ENCODE peak calls at places on chromosomes 3 and 15, in five cellular contexts. T, K, D, A and F are unnamed samples.

GRCh38 chr15:82540984-82541431 is 751 bp upstream of the RPS17 start:
- DNase-seq in D (peak; percentile 56), T (peak; percentile 38), A (peak; percentile 52), K (peak; percentile 54), F (no peak)

GRCh38 chr15:59290311-59291213 is 82.1 kb downstream of the MYO1E start:
- DNase-seq in T (no peak), K (no peak), A (no peak), D (no peak), F (no peak)

GRCh38 chr3:185688808-185689207 is 102.7 kb downstream of the SENP2 start:
- DNase-seq in K (peak; percentile 100), D (peak; percentile 68), A (peak; percentile 99), T (peak; percentile 99), F (peak; percentile 90)

GRCh38 chr15:42593143-42593542 is 17.7 kb downstream of the STARD9 start:
- DNase-seq in T (peak; percentile 21), K (peak; percentile 59), A (no peak), D (no peak), F (no peak)

GRCh38 chr15:58517682-58518525 is 86.1 kb downstream of the LIPC start:
- DNase-seq in A (no peak), T (no peak), K (no peak), D (no peak), F (no peak)

GRCh38 chr15:73325191-73325980 is 43.4 kb downstream of the HCN4 start:
- DNase-seq in A (no peak), T (no peak), D (no peak), K (no peak), F (no peak)

GRCh38 chr15:90232941-90233700 is 620 bp downstream of the CIB1 start:
- DNase-seq in T (peak; percentile 26), A (peak; percentile 60), K (peak; percentile 74), D (peak; percentile 88), F (peak; percentile 60)

GRCh38 chr15:100592898-100593297 is 9.1 kb downstream of the LINS1 start:
- DNase-seq in K (no peak), A (peak; percentile 3), D (no peak), T (peak; percentile 71), F (no peak)

GRCh38 chr15:58457466-58457965 is 25.7 kb downstream of the LIPC start:
- DNase-seq in T (peak; percentile 97), K (peak; percentile 90), A (peak; percentile 94), D (no peak), F (no peak)

GRCh38 chr3:142858043-142858442 is 30.8 kb downstream of the PCOLCE2 start:
- DNase-seq in K (no peak), D (no peak), A (no peak), T (no peak), F (no peak)

GRCh38 chr3:141656771-141657170 is 81.3 kb upstream of the RNF7 start:
- DNase-seq in K (peak; percentile 93), T (peak; percentile 67), A (peak; percentile 72), D (no peak), F (peak; percentile 73)

GRCh38 chr15:58568157-58568571 is 136.4 kb downstream of the LIPC start:
- DNase-seq in K (no peak), A (peak; percentile 51), D (no peak), T (no peak), F (no peak)

GRCh38 chr3:66822059-66823009 is 175.8 kb upstream of the KBTBD8 start:
- DNase-seq in T (peak; percentile 67), D (peak; percentile 76), K (peak; percentile 54), A (peak; percentile 55), F (peak; percentile 51)

GRCh38 chr3:8712871-8713360 is 20.7 kb upstream of the CAV3 start:
- DNase-seq in A (no peak), T (no peak), K (no peak), D (no peak), F (no peak)
- H3K4me3 ChIP-seq in A (no peak overlapping the region), T (no peak overlapping the region), K (no peak overlapping the region), D (no peak overlapping the region), F (no peak overlapping the region)

GRCh38 chr15:66019377-66019776 is 150.1 kb downstream of the RAB11A start:
- DNase-seq in T (no peak), A (no peak), K (no peak), D (no peak), F (no peak)
- H3K4me2 ChIP-seq in T (no peak overlapping the region), A (no peak overlapping the region), K (no peak overlapping the region), D (no peak overlapping the region), F (no peak overlapping the region)

DNA sequence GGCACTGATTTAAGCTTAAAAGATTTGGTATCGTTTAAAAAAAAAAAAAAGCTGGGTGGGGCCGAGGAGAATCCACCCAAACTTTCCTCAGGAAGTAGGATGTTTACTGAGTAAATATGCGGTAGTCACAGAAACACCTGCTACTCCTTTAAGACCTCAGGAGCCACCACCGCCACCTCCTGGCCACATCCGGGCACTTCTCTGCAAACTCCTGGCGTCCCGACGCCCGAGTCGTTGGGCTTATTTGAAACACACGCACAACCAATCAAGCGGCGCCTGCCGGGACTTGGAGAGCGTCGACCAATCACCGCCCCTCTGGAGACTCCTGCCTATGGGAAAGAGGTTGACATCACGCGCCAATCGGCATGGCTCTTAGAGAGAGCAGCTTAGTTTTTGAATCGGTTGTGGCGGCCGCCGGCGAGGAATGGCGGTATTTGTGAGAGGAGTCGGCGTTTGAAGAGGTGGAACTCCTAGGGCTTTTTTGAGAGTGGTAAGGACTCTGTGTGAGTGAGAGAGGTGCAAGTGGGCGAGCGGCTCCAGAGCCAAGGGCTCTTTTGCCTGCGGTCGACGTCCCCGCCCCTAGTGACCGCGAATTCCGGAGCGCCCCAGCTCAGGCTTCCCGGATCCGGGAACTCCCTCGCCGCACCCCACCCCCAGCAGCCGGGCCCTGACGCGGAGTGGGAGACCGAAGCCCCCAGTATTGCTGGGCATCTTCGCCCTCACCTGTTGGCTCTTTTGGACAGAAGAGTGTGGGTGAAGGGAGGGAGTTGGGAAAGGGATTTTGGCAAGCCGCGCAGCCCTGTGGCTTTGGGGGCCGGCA is at the start of gene ECT2:
- DNase-seq in D (peak; percentile 99), A (peak; percentile 100), T (peak; percentile 100), K (peak; percentile 100), F (peak; percentile 100)
- H2AFZ ChIP-seq in D (peak within 1 kb of the TSS; percentile 60), A (peak within 1 kb of the TSS; percentile 89), T (peak within 1 kb of the TSS; percentile 95), K (peak within 1 kb of the TSS; percentile 89), F (peak within 1 kb of the TSS; percentile 98)

GRCh38 chr3:42061042-42061710 is 30.0 kb upstream of the TRAK1 start:
- DNase-seq in D (no peak), T (no peak), K (no peak), A (no peak), F (no peak)
- H3K4me3 ChIP-seq in D (no peak overlapping the region), T (no peak overlapping the region), K (peak overlapping the region; percentile 41), A (no peak overlapping the region), F (no peak overlapping the region)

GRCh38 chr3:152155246-152155645 is 113.5 kb upstream of the MBNL1 start:
- DNase-seq in T (no peak), D (no peak), A (no peak), K (peak; percentile 32), F (no peak)
- H3K4me2 ChIP-seq in T (no peak overlapping the region), D (no peak overlapping the region), A (no peak overlapping the region), K (peak overlapping the region; percentile 5), F (no peak overlapping the region)

DNA sequence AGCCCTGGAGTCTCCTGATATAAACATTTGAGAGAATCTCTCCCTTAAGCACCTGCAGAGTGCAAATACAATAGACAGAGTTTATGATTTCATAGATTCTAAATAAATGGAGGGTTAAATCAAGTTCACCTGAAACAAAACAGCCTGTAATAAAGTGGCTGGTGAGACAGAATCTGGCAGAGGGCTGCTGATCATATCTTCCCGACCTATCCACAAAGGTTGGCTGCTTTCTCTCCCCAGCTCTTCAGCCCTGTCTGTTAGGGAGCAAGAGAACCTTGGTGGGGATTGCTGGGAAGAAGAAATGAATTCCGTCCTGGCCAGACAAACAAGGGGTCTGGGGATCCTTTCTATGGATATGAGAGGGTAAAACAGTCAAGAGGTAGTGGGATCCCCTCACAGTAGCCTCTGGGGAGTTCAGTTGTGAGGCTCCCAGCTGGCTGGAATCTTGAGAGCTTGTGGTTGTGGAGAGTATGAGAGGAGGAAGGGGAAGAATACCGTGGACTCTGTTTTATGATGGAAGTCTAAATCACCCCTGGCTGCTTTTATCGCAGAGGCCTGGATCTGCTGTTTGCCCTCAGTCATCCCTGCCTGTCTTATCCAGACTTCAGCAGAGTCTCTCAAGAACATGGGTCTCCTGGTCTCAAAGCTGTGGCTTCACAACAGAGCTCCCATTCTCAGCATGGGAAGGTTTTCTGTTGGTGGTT is 451.3 kb downstream of the NTRK3 start:
- DNase-seq in K (no peak), D (no peak), T (no peak), A (no peak), F (no peak)
- H2AFZ ChIP-seq in K (no peak overlapping the region), D (no peak overlapping the region), T (no peak overlapping the region), A (no peak overlapping the region), F (no peak overlapping the region)

DNA sequence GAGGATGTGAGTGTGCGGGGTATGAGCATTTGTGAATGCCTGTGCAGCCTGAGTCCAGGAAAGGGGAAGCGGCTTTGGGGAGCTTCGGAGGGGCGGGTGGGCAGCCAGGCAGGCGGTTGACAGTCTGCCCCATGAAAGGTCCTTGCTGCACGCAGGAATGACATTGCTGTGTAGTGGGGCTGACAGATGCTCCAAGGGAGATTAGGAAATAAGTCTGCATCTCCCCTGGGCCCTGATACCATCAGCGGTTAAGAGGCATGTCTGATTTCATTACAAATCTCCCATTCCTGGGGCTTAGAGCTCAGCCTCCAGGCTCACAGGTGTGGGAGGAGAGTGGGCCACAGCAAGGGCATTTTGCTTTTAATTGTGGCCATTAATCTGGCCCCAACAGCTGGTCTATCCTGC is 26.4 kb upstream of the TSPAN3 start:
- DNase-seq in D (no peak), T (no peak), K (no peak), A (no peak), F (peak; percentile 62)
- H3K4me3 ChIP-seq in D (no peak overlapping the region), T (no peak overlapping the region), K (no peak overlapping the region), A (no peak overlapping the region), F (no peak overlapping the region)

GRCh38 chr3:120180731-120181412 is 86.6 kb upstream of the GSK3B start:
- DNase-seq in T (no peak), A (peak; percentile 58), K (no peak), D (no peak), F (peak; percentile 75)
- H3K4me2 ChIP-seq in T (no peak overlapping the region), A (no peak overlapping the region), K (no peak overlapping the region), D (no peak overlapping the region), F (no peak overlapping the region)